ENCODE peak calls at places on chromosome 7, in five cellular contexts. Y is pancreas; S is adrenal gland; U is IMR-90; G is CD8-positive, alpha-beta T cell. I is an unnamed sample.

GRCh38 chr7:57867884-57868701 is 418.1 kb downstream of the ZNF716 start:
- DNase-seq in Y (peak), S (peak), U (no peak), G (no peak), I (no peak)

GRCh38 chr7:28355553-28356319 is 56.6 kb upstream of the CREB5 start:
- DNase-seq in Y (no peak), S (no peak), U (no peak), G (no peak), I (no peak)

GRCh38 chr7:50793115-50793946 is 10.6 kb upstream of the GRB10 start:
- DNase-seq in Y (peak), S (peak), U (peak), G (no peak), I (no peak)

GRCh38 chr7:26686448-26686981 is 177.9 kb downstream of the SKAP2 start:
- DNase-seq in Y (peak), S (peak), U (peak), G (no peak), I (no peak)

GRCh38 chr7:69282941-69283340 is 315.3 kb upstream of the AUTS2 start:
- DNase-seq in Y (no peak), S (no peak), U (no peak), G (no peak), I (no peak)

GRCh38 chr7:5595545-5596045 is 172.0 kb upstream of the TNRC18 start:
- DNase-seq in Y (no peak), S (no peak), U (peak), G (no peak), I (no peak)

GRCh38 chr7:157537056-157537455 is 200.3 kb downstream of the DNAJB6 start:
- DNase-seq in Y (peak), S (no peak), U (no peak), G (no peak), I (no peak)

GRCh38 chr7:102456327-102456726 is 8.3 kb downstream of the ALKBH4 start:
- DNase-seq in Y (no peak), S (no peak), U (peak), G (no peak), I (no peak)

GRCh38 chr7:138008588-138009349 is 6.9 kb upstream of the CREB3L2 start:
- DNase-seq in Y (no peak), S (peak), U (peak), G (no peak), I (no peak)

GRCh38 chr7:36430171-36430570 is 40.5 kb downstream of the ANLN start:
- DNase-seq in Y (no peak), S (no peak), U (peak), G (no peak), I (no peak)

GRCh38 chr7:6636741-6637543 is at the start of gene ZNF316:
- DNase-seq in Y (peak), S (peak), U (peak), G (no peak), I (peak)

GRCh38 chr7:107712025-107712424 is 31.9 kb upstream of the CBLL1 start:
- DNase-seq in Y (no peak), S (no peak), U (no peak), G (no peak), I (no peak)

GRCh38 chr7:54109501-54109900 is 432.7 kb upstream of the VSTM2A start:
- DNase-seq in Y (no peak), S (no peak), U (no peak), G (no peak), I (no peak)

GRCh38 chr7:129089521-129090212 is 34.8 kb upstream of the TNPO3 start:
- DNase-seq in Y (no peak), S (no peak), U (no peak), G (no peak), I (no peak)

GRCh38 chr7:46586406-46586805 is 665.3 kb upstream of the IGFBP3 start:
- DNase-seq in Y (no peak), S (no peak), U (peak), G (no peak), I (no peak)

GRCh38 chr7:143352506-143353130 is 9.9 kb downstream of the FAM131B start:
- DNase-seq in Y (no peak), S (no peak), U (no peak), G (no peak), I (no peak)
- H3K27ac ChIP-seq in Y (no peak), S (no peak), U (no peak), G (no peak), I (no peak)

GRCh38 chr7:114627231-114627630 is 212.6 kb downstream of the FOXP2 start:
- DNase-seq in Y (no peak), S (no peak), U (no peak), G (no peak), I (no peak)

GRCh38 chr7:114631249-114631822 is 216.7 kb downstream of the FOXP2 start:
- DNase-seq in Y (no peak), S (no peak), U (no peak), G (no peak), I (no peak)

GRCh38 chr7:114628362-114628761 is 213.7 kb downstream of the FOXP2 start:
- DNase-seq in Y (no peak), S (no peak), U (no peak), G (no peak), I (no peak)

GRCh38 chr7:114630186-114630824 is 215.7 kb downstream of the FOXP2 start:
- DNase-seq in Y (no peak), S (no peak), U (no peak), G (no peak), I (no peak)

GRCh38 chr7:114629762-114630161 is 215.1 kb downstream of the FOXP2 start:
- DNase-seq in Y (no peak), S (no peak), U (no peak), G (no peak), I (no peak)
- H3K27ac ChIP-seq in Y (no peak), S (no peak), U (no peak), G (no peak), I (no peak)

GRCh38 chr7:100157069-100157333 is 1.5 kb downstream of the TRAPPC14 start:
- DNase-seq in Y (no peak), S (no peak), U (no peak), G (no peak), I (no peak)
- H3K27ac ChIP-seq in Y (no peak), S (no peak), U (no peak), G (no peak), I (peak)

DNA sequence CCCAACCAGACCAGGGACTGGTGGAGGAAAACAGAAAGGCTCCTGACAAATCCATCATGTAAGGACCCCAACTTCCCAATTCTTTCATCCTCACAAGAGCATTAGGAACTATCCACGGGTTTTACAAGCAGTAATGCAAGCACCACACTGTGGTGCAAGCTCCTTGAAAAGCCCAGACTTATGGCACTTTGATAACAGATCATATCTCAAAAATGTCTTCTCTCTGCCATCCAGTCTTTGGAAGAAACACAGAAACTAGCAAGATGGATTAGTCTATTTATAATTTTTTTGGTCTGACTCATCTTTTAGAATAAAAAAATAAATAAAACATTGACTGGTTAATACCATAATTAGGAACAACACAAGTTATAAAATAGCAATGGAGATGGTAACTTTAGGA is 49.1 kb upstream of the CALD1 start:
- DNase-seq in Y (no peak), S (no peak), U (peak), G (no peak), I (no peak)
- H3K27ac ChIP-seq in Y (no peak), S (no peak), U (peak), G (no peak), I (peak)

GRCh38 chr7:111561659-111561908 is 708 bp downstream of the IMMP2L start:
- DNase-seq in Y (no peak), S (no peak), U (no peak), G (no peak), I (no peak)

GRCh38 chr7:111556977-111557376 is 5.3 kb downstream of the IMMP2L start:
- DNase-seq in Y (no peak), S (no peak), U (no peak), G (no peak), I (no peak)

GRCh38 chr7:111559665-111560064 is 2.6 kb downstream of the IMMP2L start:
- DNase-seq in Y (no peak), S (no peak), U (no peak), G (no peak), I (no peak)

GRCh38 chr7:111560773-111561658 is 1.3 kb downstream of the IMMP2L start:
- DNase-seq in Y (no peak), S (no peak), U (peak), G (no peak), I (no peak)

GRCh38 chr7:111558948-111559347 is 3.3 kb downstream of the IMMP2L start:
- DNase-seq in Y (no peak), S (no peak), U (peak), G (no peak), I (no peak)
- H3K27ac ChIP-seq in Y (peak), S (no peak), U (no peak), G (no peak), I (no peak)

GRCh38 chr7:73557108-73557396 is 438 bp downstream of the BCL7B start:
- DNase-seq in Y (peak), S (peak), U (peak), G (peak), I (peak)

GRCh38 chr7:73560035-73560835 is 2.7 kb upstream of the BCL7B start:
- DNase-seq in Y (no peak), S (peak), U (peak), G (no peak), I (no peak)

GRCh38 chr7:73556208-73557107 is 1.0 kb downstream of the BCL7B start:
- DNase-seq in Y (no peak), S (no peak), U (peak), G (no peak), I (no peak)

GRCh38 chr7:73557397-73558257 is at the start of gene BCL7B:
- DNase-seq in Y (peak), S (peak), U (peak), G (peak), I (peak)

DNA sequence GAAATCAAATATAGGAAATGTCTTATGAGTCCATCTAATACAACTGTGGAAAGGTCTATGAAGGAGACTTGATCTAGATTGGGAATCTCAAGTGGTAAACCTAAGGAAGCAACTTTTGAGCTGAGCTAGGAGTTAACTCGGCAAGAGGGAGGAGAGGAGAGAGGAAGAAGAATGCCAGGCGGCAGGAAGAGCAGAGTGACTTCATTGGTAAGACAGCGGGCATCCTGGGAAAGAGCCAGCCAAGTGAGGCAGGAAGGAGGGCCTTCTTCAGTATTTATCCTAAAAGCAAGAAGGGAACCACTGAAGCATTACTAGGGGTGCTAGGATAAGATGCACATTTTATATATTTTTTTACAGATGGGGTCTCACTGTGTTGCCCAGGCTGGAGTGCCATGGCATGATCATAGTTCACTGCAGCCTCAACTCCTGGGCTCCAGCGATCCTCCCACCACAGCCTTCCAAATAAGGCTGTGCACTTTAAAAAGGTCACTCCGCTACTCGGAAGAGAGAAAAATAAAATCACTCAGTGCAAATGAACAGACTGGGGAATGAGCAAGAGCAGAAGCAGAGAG is 2.0 kb downstream of the BCL7B start:
- DNase-seq in Y (no peak), S (no peak), U (no peak), G (no peak), I (no peak)
- H3K27ac ChIP-seq in Y (no peak), S (no peak), U (no peak), G (no peak), I (peak)

GRCh38 chr7:30800785-30801252 is 29.6 kb downstream of the MINDY4 start:
- DNase-seq in Y (no peak), S (peak), U (peak), G (no peak), I (no peak)

GRCh38 chr7:30805081-30805691 is 34.0 kb downstream of the MINDY4 start:
- DNase-seq in Y (no peak), S (no peak), U (no peak), G (no peak), I (no peak)

GRCh38 chr7:30802812-30803211 is 31.6 kb downstream of the MINDY4 start:
- DNase-seq in Y (no peak), S (no peak), U (no peak), G (no peak), I (no peak)

GRCh38 chr7:30805931-30806330 is 34.7 kb downstream of the MINDY4 start:
- DNase-seq in Y (no peak), S (no peak), U (no peak), G (no peak), I (no peak)

GRCh38 chr7:30804078-30804661 is 33.0 kb downstream of the MINDY4 start:
- DNase-seq in Y (no peak), S (no peak), U (peak), G (no peak), I (no peak)
- H3K27ac ChIP-seq in Y (no peak), S (no peak), U (peak), G (no peak), I (peak)

DNA sequence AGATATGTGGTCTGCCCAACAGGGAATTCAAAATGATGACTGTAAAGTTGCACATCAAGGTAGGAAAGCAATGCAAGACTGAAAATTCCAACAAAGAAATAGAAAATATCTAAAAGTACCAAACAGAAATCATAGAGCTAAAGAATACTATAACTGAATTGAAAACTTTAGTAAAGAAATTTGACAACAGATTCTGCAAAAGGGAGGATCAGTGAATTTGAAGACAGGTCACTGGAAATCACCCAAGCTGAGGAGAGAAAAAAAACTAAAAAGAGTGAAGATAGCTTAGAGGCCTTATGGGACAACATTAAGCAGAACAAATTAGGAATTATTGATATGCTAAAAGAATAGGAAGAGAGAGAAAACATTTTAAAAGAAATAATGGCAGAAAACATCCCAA is 240.6 kb downstream of the SNX13 start:
- DNase-seq in Y (no peak), S (no peak), U (no peak), G (no peak), I (no peak)
- H3K27ac ChIP-seq in Y (no peak), S (no peak), U (no peak), G (no peak), I (no peak)

GRCh38 chr7:1460757-1461639 is 1.7 kb upstream of the MICALL2 start:
- DNase-seq in Y (peak), S (peak), U (peak), G (no peak), I (peak)

GRCh38 chr7:1459512-1459892 is 232 bp upstream of the MICALL2 start:
- DNase-seq in Y (peak), S (peak), U (peak), G (peak), I (peak)

GRCh38 chr7:1463685-1464223 is 4.5 kb upstream of the MICALL2 start:
- DNase-seq in Y (no peak), S (no peak), U (no peak), G (no peak), I (no peak)

GRCh38 chr7:1459930-1460756 is 873 bp upstream of the MICALL2 start:
- DNase-seq in Y (no peak), S (no peak), U (no peak), G (no peak), I (no peak)

GRCh38 chr7:1461640-1462375 is 2.5 kb upstream of the MICALL2 start:
- DNase-seq in Y (no peak), S (no peak), U (no peak), G (no peak), I (no peak)
- H3K27ac ChIP-seq in Y (no peak), S (peak), U (no peak), G (no peak), I (peak)

GRCh38 chr7:2108501-2109250 is 124.1 kb downstream of the MAD1L1 start:
- DNase-seq in Y (no peak), S (no peak), U (peak), G (no peak), I (no peak)
- H3K27ac ChIP-seq in Y (no peak), S (no peak), U (peak), G (no peak), I (no peak)